ENCODE peak calls at places on chromosomes 5 and 9, in six cellular contexts. O is stimulated activated CD8-positive, alpha-beta memory T cell treated with anti-CD3 and anti-CD28 coated beads, Interleukin-4, amount 100 ng/mL, for 1 hour; S is non-pigmented ciliary epithelial cell; I is stimulated activated naive CD4-positive, alpha-beta T cell; E is AG08395; N is testis. C is an unnamed sample.

GRCh38 chr9:89453452-89453851 is 44.5 kb downstream of the SEMA4D start:
- DNase-seq in O (no peak), I (no peak), N (no peak), S (no peak), E (no peak), C (no peak)

GRCh38 chr9:108844856-108845255 is 10.9 kb downstream of the ACTL7B start:
- DNase-seq in I (no peak), S (no peak), N (no peak), E (no peak), O (no peak), C (no peak)

GRCh38 chr9:68798408-68798807 is 93.4 kb downstream of the PIP5K1B start:
- DNase-seq in I (no peak), N (no peak), S (no peak), O (no peak), E (no peak), C (no peak)

GRCh38 chr9:77030045-77030444 is 10.6 kb downstream of the FOXB2 start:
- DNase-seq in O (no peak), E (no peak), I (no peak), S (no peak), N (no peak), C (no peak)

GRCh38 chr5:54959673-54960418 is 25.5 kb downstream of the ESM1 start:
- DNase-seq in O (no peak), S (no peak), I (no peak), E (no peak), N (peak), C (no peak)

GRCh38 chr9:37471942-37472679 is 6.9 kb upstream of the ZBTB5 start:
- DNase-seq in S (peak), N (no peak), O (no peak), E (peak), I (no peak), C (peak)

GRCh38 chr5:142012186-142012785 is 541 bp downstream of the GNPDA1 start:
- DNase-seq in I (peak), S (no peak), N (peak), O (no peak), E (peak), C (peak)

GRCh38 chr9:89010056-89010455 is 18.8 kb downstream of the S1PR3 start:
- DNase-seq in I (no peak), N (no peak), O (no peak), E (no peak), S (no peak), C (no peak)

GRCh38 chr5:50667653-50668403 is 1.4 kb downstream of the PARP8 start:
- DNase-seq in I (peak), S (no peak), E (peak), O (peak), N (peak), C (peak)

GRCh38 chr9:107750741-107751521 is 261.4 kb upstream of the KLF4 start:
- DNase-seq in I (no peak), S (peak), E (peak), O (no peak), N (peak), C (peak)

GRCh38 chr5:122943050-122943698 is 93.4 kb downstream of the PPIC start:
- DNase-seq in I (no peak), O (no peak), E (no peak), N (no peak), S (no peak), C (no peak)

GRCh38 chr5:138884554-138884953 is 9.4 kb upstream of the LRRTM2 start:
- DNase-seq in O (no peak), I (no peak), S (no peak), E (no peak), N (no peak), C (no peak)

GRCh38 chr5:132426525-132427138 is 57.1 kb downstream of the SLC22A5 start:
- DNase-seq in O (no peak), S (peak), I (peak), E (peak), N (peak), C (peak)

GRCh38 chr9:70340572-70340971 is 73.9 kb downstream of the KLF9 start:
- DNase-seq in O (no peak), I (no peak), E (peak), N (no peak), S (no peak), C (peak)

GRCh38 chr5:57267796-57268195 is 93.9 kb downstream of the GPBP1 start:
- DNase-seq in N (no peak), O (no peak), E (no peak), S (no peak), I (no peak), C (no peak)

GRCh38 chr5:176660860-176661641 is 13.8 kb downstream of the TSPAN17 start:
- DNase-seq in S (no peak), E (peak), O (peak), N (peak), I (peak), C (peak)

GRCh38 chr5:108749130-108749861 is 1.6 kb downstream of the FER start:
- DNase-seq in E (peak), I (peak), N (no peak), O (no peak), S (no peak), C (peak)

GRCh38 chr9:13568851-13569618 is 289.5 kb upstream of the MPDZ start:
- DNase-seq in E (no peak), O (no peak), I (no peak), S (no peak), N (no peak), C (peak)

GRCh38 chr9:137305060-137305787 is 3.2 kb upstream of the NRARP start:
- DNase-seq in N (no peak), I (peak), O (no peak), S (no peak), E (peak), C (peak)

GRCh38 chr9:22244141-22245011 is 202.2 kb upstream of the DMRTA1 start:
- DNase-seq in S (no peak), E (peak), O (no peak), N (peak), I (no peak), C (peak)

GRCh38 chr9:129319938-129320481 is 141.9 kb upstream of the IER5L start:
- DNase-seq in S (no peak), E (no peak), N (peak), O (no peak), I (no peak), C (no peak)

GRCh38 chr5:85049020-85049419 is 664.3 kb upstream of the EDIL3 start:
- DNase-seq in E (no peak), N (peak), I (no peak), O (no peak), S (peak), C (peak)

C was measured in GM03348.